ENCODE peak calls at places on chromosomes 7 and 10, in six cellular contexts. Y, Q, H, P, N and X are unnamed samples.

GRCh38 chr10:86252051-86252450 is 114.5 kb downstream of the GRID1 start:
- DNase-seq in Y (no peak), Q (no peak), H (no peak), P (no peak), N (no peak), X (no peak)

GRCh38 chr10:49448924-49449323 is 53.0 kb upstream of the DRGX start:
- DNase-seq in Y (no peak), Q (no peak), H (no peak), P (no peak), N (no peak), X (no peak)

GRCh38 chr10:59454289-59454919 is 92.1 kb upstream of the FAM13C start:
- DNase-seq in Y (no peak), Q (no peak), H (no peak), P (no peak), N (no peak), X (no peak)

GRCh38 chr10:71112138-71112785 is 100.1 kb upstream of the UNC5B start:
- DNase-seq in Y (no peak), Q (no peak), H (no peak), P (no peak), N (no peak), X (no peak)

GRCh38 chr7:3482147-3482921 is 181.3 kb downstream of the SDK1 start:
- DNase-seq in Y (no peak), Q (no peak), H (peak), P (no peak), N (peak), X (peak)

GRCh38 chr7:158035343-158035742 is 552.3 kb downstream of the PTPRN2 start:
- DNase-seq in Y (no peak), Q (no peak), H (no peak), P (no peak), N (no peak), X (no peak)

GRCh38 chr10:115049957-115050356 is 43.2 kb upstream of the ATRNL1 start:
- DNase-seq in Y (no peak), Q (no peak), H (no peak), P (no peak), N (no peak), X (peak)

GRCh38 chr10:124127965-124128810 is 34.8 kb upstream of the CHST15 start:
- DNase-seq in Y (no peak), Q (no peak), H (no peak), P (no peak), N (no peak), X (no peak)

GRCh38 chr10:97771055-97771811 is 566 bp downstream of the SFRP5 start:
- DNase-seq in Y (no peak), Q (peak), H (no peak), P (no peak), N (peak), X (no peak)

GRCh38 chr7:11328309-11328708 is 354.6 kb downstream of the PHF14 start:
- DNase-seq in Y (no peak), Q (no peak), H (no peak), P (no peak), N (no peak), X (no peak)

GRCh38 chr7:1087462-1087809 is 477 bp upstream of the GPER1 start:
- DNase-seq in Y (no peak), Q (peak), H (no peak), P (no peak), N (no peak), X (no peak)

GRCh38 chr7:132292803-132293202 is 283.5 kb downstream of the PLXNA4 start:
- DNase-seq in Y (no peak), Q (no peak), H (no peak), P (no peak), N (no peak), X (no peak)

GRCh38 chr10:132389631-132390454 is 7.2 kb upstream of the PWWP2B start:
- DNase-seq in Y (no peak), Q (no peak), H (peak), P (peak), N (no peak), X (no peak)

GRCh38 chr7:47482013-47482761 is 99.7 kb downstream of the TNS3 start:
- DNase-seq in Y (no peak), Q (peak), H (no peak), P (no peak), N (no peak), X (no peak)

GRCh38 chr10:29163746-29164145 is 125.1 kb upstream of the LYZL1 start:
- DNase-seq in Y (no peak), Q (no peak), H (no peak), P (no peak), N (no peak), X (no peak)

GRCh38 chr10:116184448-116184794 is 88.6 kb downstream of the GFRA1 start:
- DNase-seq in Y (no peak), Q (no peak), H (no peak), P (no peak), N (no peak), X (no peak)

GRCh38 chr7:105153531-105153930 is 139.5 kb downstream of the KMT2E start:
- DNase-seq in Y (no peak), Q (no peak), H (no peak), P (no peak), N (no peak), X (no peak)

GRCh38 chr10:46516660-46517416 is 39.6 kb downstream of the GPRIN2 start:
- DNase-seq in Y (no peak), Q (peak), H (no peak), P (peak), N (no peak), X (no peak)